ENCODE peak calls at places on chromosomes 6 and 20, in four cellular contexts. L, P, K and C are unnamed samples.

GRCh38 chr6:44849829-44850228 is 462.3 kb downstream of the CDC5L start:
- DNase-seq in L (no peak), P (no peak), K (no peak), C (no peak)

GRCh38 chr6:97456070-97456469 is 173.1 kb upstream of the MMS22L start:
- DNase-seq in L (peak), P (no peak), K (no peak), C (no peak)

GRCh38 chr6:35929601-35930000 is 8.7 kb upstream of the SRPK1 start:
- DNase-seq in L (no peak), P (no peak), K (no peak), C (no peak)

GRCh38 chr6:8057793-8058192 is 6.4 kb downstream of the BLOC1S5 start:
- DNase-seq in L (no peak), P (no peak), K (no peak), C (no peak)

GRCh38 chr6:87391334-87391733 is 16.4 kb upstream of the CFAP206 start:
- DNase-seq in L (peak), P (no peak), K (peak), C (peak)

GRCh38 chr6:72296375-72296774 is 325.5 kb upstream of the KCNQ5 start:
- DNase-seq in L (no peak), P (no peak), K (no peak), C (no peak)

GRCh38 chr6:63525186-63525878 is 46.9 kb upstream of the LOC128125822 start:
- DNase-seq in L (peak), P (no peak), K (no peak), C (no peak)

GRCh38 chr6:27770724-27771123 is 141.5 kb downstream of the OR2B2 start:
- DNase-seq in L (no peak), P (no peak), K (no peak), C (no peak)

GRCh38 chr6:52050051-52050405 is 37.4 kb downstream of the PKHD1 start:
- DNase-seq in L (no peak), P (no peak), K (no peak), C (no peak)

GRCh38 chr6:136250686-136251008 is 536 bp upstream of the MTFR2 start:
- DNase-seq in L (no peak), P (no peak), K (no peak), C (no peak)

GRCh38 chr20:5918856-5919633 is 31.3 kb downstream of the TRMT6 start:
- DNase-seq in L (peak), P (no peak), K (no peak), C (peak)

GRCh38 chr20:38973546-38974120 is 11.5 kb downstream of the DHX35 start:
- DNase-seq in L (no peak), P (peak), K (no peak), C (no peak)

GRCh38 chr6:27795697-27796494 is 116.3 kb downstream of the OR2B2 start:
- DNase-seq in L (peak), P (peak), K (peak), C (peak)

GRCh38 chr6:169376458-169376857 is 122.8 kb upstream of the THBS2 start:
- DNase-seq in L (no peak), P (no peak), K (no peak), C (no peak)

GRCh38 chr6:53492860-53493634 is 51.9 kb downstream of the GCLC start:
- DNase-seq in L (peak), P (no peak), K (peak), C (peak)

GRCh38 chr6:110334425-110335158 is 23.6 kb downstream of the METTL24 start:
- DNase-seq in L (no peak), P (no peak), K (no peak), C (no peak)

GRCh38 chr6:107717781-107718180 is 106.3 kb downstream of the SCML4 start:
- DNase-seq in L (no peak), P (no peak), K (no peak), C (no peak)

GRCh38 chr20:774680-775057 is 6.4 kb upstream of the SLC52A3 start:
- DNase-seq in L (no peak), P (no peak), K (no peak), C (no peak)

GRCh38 chr6:32123681-32124080 is 4.4 kb downstream of the ATF6B start:
- DNase-seq in L (no peak), P (no peak), K (no peak), C (no peak)

GRCh38 chr6:68635706-68636513 is 828 bp downstream of the ADGRB3 start:
- DNase-seq in L (no peak), P (peak), K (peak), C (no peak)

GRCh38 chr6:34587325-34587724 is 31.2 kb upstream of the SPDEF start:
- DNase-seq in L (no peak), P (no peak), K (no peak), C (no peak)

GRCh38 chr6:152701081-152701862 is 3.6 kb downstream of the MYCT1 start:
- DNase-seq in L (no peak), P (no peak), K (no peak), C (no peak)

GRCh38 chr6:14811760-14812428 is 434.0 kb upstream of the JARID2 start:
- DNase-seq in L (no peak), P (no peak), K (no peak), C (no peak)

GRCh38 chr6:4936681-4937041 is 67.2 kb downstream of the RPP40 start:
- DNase-seq in L (peak), P (no peak), K (peak), C (peak)

GRCh38 chr6:111789593-111789992 is 83.7 kb downstream of the FYN start:
- DNase-seq in L (no peak), P (no peak), K (no peak), C (no peak)

GRCh38 chr20:60857708-60858107 is 394.4 kb upstream of the CDH4 start:
- DNase-seq in L (peak), P (no peak), K (no peak), C (no peak)

GRCh38 chr6:165621950-165622349 is 41.1 kb downstream of the PDE10A start:
- DNase-seq in L (no peak), P (no peak), K (no peak), C (no peak)

GRCh38 chr6:115945306-115945705 is 115.4 kb downstream of the FRK start:
- DNase-seq in L (no peak), P (no peak), K (no peak), C (no peak)

GRCh38 chr20:64079273-64080012 is at the start of gene RGS19:
- DNase-seq in L (peak), P (peak), K (peak), C (peak)

GRCh38 chr20:50794181-50794845 is 548 bp upstream of the BCAS4 start:
- DNase-seq in L (no peak), P (no peak), K (no peak), C (peak)

GRCh38 chr20:17431621-17432364 is 99.4 kb downstream of the BFSP1 start:
- DNase-seq in L (peak), P (peak), K (peak), C (peak)

GRCh38 chr6:16524380-16524707 is 236.9 kb downstream of the ATXN1 start:
- DNase-seq in L (no peak), P (no peak), K (no peak), C (no peak)

GRCh38 chr6:158142789-158143188 is 25.3 kb downstream of the SERAC1 start:
- DNase-seq in L (no peak), P (no peak), K (no peak), C (no peak)

GRCh38 chr6:34414999-34415858 is 10.6 kb downstream of the RPS10 start:
- DNase-seq in L (peak), P (peak), K (peak), C (peak)

GRCh38 chr6:81752084-81752968 is at the start of gene TENT5A:
- DNase-seq in L (peak), P (peak), K (peak), C (peak)

GRCh38 chr6:117555882-117556498 is 46.3 kb downstream of the GOPC start:
- DNase-seq in L (no peak), P (peak), K (peak), C (peak)

GRCh38 chr6:146894624-146895023 is 295.9 kb downstream of the ADGB start:
- DNase-seq in L (no peak), P (no peak), K (no peak), C (no peak)
- H3K4me3 ChIP-seq in L (no peak), P (no peak), K (peak), C (no peak)

DNA sequence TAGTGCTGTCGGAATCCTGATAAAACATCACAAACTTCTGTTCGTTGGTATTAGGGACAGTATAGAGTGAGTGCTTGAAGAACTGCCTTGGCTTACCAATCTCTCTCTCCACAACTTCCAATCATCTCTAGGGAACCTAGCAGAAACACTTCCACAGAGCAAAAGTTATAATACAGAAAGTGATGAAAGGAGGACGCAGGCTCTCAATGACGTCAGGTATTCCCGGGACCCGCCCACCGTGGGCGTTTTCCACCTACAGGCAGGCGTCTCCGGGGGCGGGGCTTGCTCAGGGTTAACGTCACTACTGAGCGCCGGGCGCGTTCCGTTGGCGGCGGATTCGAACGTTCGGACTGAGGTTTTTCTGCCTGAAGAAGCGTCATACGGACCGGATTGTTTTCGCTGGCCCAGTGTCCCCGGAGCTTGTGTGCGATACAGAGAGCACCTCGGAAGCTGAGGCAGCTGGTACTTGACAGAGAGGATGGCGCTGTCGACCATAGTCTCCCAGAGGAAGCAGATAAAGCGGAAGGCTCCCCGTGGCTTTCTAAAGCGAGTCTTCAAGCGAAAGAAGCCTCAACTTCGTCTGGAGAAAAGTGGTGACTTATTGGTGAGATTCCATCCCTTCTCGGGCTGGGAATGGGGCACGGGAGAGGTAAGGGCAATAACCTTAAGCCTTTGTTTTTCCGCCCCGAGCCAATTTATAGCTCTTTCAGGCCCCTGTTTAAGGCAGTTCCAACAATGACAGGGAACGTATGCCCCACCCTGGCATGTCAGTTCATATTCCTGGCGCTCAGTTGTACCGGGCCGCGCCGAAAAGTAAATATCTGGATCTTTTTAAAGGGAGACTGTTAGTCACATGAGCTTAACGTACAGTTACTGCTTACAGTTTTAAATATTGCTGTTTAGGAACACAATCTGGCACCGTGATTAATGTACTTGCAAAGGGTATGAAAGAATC is at the start of gene CENPW:
- DNase-seq in L (peak), P (peak), K (peak), C (peak)
- TF ChIP-seq POLR2A in L (no peak), P (no peak), K (peak), C (peak)

GRCh38 chr6:125751334-125751916 is 2.0 kb downstream of the HEY2 start:
- DNase-seq in L (no peak), P (no peak), K (no peak), C (no peak)

GRCh38 chr6:125749112-125749863 is at the start of gene HEY2:
- DNase-seq in L (peak), P (peak), K (peak), C (peak)

GRCh38 chr6:125749864-125750691 is 646 bp downstream of the HEY2 start:
- DNase-seq in L (no peak), P (peak), K (no peak), C (peak)

GRCh38 chr6:125752773-125753172 is 3.3 kb downstream of the HEY2 start:
- DNase-seq in L (no peak), P (no peak), K (no peak), C (no peak)

DNA sequence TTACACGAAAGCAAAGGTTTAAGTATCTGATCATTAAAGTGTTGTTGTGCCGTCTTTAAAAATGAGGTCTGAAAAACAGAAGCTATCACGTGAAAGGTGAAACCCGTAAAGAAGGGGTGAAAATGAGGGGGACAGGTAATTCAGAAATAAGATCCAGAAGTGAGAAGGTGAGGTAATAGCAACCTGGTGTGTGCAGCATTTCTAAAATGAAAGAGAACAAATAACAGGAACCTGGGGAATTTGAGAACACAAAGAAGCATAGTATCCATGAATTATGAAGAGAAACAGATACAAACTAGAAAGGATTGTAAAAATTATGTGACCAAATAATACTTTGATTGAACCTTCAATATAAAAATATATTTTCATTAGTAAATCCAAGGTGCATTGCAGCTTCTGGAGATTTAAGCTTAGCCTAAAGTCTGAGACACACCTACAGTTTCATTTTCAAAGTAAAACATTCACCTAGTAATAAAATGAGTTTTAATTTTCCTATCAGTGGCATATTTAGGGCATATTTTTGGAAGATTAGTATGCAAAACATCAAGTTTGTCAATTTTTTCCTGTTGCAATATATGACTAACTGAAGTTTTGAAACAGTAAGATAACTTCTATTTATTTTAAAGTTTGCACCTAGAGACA is 1.4 kb downstream of the HEY2 start:
- DNase-seq in L (no peak), P (no peak), K (no peak), C (no peak)
- H3K4me3 ChIP-seq in L (no peak), P (peak), K (no peak), C (no peak)

DNA sequence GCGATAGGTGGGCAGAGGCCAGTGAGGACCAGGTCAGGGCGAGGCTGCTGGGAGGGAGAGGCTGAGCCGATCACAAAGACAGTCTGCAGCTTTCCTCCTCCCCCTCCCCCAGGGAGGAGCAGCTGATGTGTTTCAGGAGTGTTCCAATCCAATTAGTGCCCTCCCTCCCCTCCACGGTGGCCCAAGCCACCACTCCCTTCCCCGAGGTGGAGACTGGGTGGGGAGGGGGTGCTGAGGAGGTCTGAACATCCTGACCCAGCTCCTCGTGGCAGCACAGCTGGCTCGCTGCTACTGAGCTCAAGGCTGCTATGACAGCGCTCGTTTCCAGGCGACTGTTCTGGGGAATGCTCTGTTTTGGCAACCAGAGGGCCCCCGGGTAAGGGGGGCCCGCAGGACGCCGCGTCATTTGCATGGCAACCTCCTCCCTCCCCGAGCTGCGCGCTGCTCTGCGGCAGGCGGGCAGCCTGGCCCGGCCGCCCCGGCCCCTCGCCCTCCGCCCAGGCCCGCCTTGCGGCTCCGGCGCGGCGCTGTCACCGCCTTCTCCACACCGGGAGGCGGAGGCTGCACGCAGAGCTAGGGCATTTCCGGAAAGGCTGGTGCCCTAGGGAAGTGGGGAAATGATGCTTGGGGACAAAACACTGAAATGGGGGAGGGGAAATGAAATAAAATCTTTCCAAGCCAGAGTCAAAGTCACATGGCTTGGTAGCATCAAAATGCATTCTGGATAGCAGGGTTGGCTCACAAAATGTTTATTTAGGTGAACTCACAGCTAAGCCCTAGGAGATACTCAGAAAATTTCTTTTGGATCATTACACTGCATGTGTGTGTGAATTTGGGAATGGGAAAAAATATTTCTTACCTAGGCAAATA is 67.4 kb upstream of the PIM1 start:
- DNase-seq in L (peak), P (peak), K (peak), C (peak)
- TF ChIP-seq POLR2A in L (peak), P (no peak), K (peak), C (no peak)

GRCh38 chr6:134195164-134195906 is 122.6 kb downstream of the SGK1 start:
- DNase-seq in L (no peak), P (no peak), K (peak), C (no peak)
- H3K4me3 ChIP-seq in L (no peak), P (no peak), K (no peak), C (no peak)

DNA sequence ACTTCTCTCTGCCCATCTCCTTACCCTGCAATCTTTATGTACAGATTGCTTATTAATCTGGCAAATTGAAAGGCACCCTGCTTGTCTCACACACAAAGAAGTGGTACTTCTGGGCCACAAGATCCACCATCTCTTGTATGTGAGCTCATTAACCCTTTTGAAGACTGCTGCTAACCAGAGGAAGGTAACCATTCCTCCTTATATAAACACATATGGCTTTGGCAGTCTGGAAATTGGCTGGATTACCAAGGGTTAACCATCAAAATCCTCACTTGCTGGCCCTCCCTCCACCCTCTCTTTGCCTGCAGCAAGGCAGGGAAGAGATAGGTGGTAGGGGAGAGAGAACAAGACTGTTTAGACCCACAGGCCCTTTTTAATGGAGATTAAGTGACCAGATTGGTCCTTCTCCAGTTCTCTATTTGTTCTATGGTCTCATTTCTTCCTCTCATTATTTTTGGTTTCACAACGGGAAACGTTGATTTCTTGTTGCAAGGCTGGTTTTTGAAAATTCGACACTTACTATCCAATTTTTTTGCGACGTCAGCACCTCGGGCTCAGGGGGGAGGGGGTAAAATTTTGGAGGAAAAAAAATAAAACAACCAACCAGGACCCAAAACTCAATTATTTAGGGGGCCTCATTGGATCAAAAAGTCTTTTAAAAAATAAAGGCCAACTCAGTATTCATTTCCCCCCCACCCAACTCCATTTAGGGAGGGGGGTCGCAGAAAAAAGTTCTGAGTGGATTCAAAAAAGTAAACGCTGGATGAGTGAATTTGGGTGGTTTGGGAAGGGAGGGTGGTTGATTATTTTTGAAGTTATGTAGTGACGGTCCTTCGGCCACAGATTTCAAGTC is 859 bp downstream of the PPP1R10 start:
- DNase-seq in L (peak), P (no peak), K (peak), C (peak)
- TF ChIP-seq POLR2A in L (peak), P (no peak), K (peak), C (peak)

DNA sequence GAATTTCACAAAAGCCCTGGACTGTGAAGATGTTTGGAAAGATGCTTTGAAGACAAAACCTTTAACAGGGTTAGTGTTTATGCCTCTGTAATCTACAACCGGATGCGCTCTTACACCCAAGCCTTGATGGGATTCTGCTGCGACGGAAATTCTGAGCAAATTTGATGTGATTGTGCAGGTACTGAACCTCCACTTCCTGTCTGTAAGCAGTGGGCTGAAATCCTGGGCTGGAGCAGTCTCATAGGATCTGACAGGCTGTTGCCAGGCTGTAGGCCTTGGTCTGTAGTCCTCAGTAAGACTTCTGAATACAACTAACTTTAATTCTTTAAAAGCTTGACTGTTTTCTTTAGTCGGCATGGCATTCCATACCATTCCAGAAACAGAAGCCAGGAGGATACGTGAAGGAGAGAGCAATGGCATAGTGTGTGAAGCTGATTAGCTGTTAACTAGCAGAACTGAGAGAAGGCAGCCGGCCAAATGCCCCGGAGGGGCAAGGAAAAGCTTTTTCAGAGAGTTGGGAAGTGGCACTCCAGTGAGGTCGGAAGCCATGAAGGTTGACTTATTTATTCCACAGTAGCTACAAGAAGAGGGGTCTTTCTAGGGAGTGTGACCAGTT is 68.3 kb downstream of the ADTRP start:
- DNase-seq in L (no peak), P (no peak), K (no peak), C (no peak)
- H3K4me3 ChIP-seq in L (no peak), P (no peak), K (no peak), C (no peak)

GRCh38 chr20:49186535-49187329 is 1.4 kb downstream of the STAU1 start:
- DNase-seq in L (peak), P (peak), K (peak), C (peak)
- TF ChIP-seq POLR2A in L (no peak), P (no peak), K (no peak), C (no peak)